ENCODE peak calls at places on chromosomes 2 and 18, in four cellular contexts. M is neuronal stem cell, X is H9, W is H1. I is an unnamed sample.

GRCh38 chr2:188293601-188294482 is 2.2 kb downstream of the GULP1 start:
- DNase-seq in M (no peak), W (no peak), X (no peak), I (peak; percentile 84)

GRCh38 chr2:56227811-56228210 is 44.0 kb downstream of the CCDC85A start:
- DNase-seq in X (no peak), M (no peak), W (no peak), I (peak; percentile 19)

GRCh38 chr2:105298017-105298416 is 31.5 kb downstream of the TGFBRAP1 start:
- DNase-seq in X (no peak), W (no peak), M (no peak), I (no peak)

GRCh38 chr18:57943723-57944122 is 100.3 kb upstream of the NEDD4L start:
- DNase-seq in W (no peak), X (no peak), M (no peak), I (peak; percentile 6)

GRCh38 chr18:14086459-14087231 is 45.6 kb downstream of the ZNF519 start:
- DNase-seq in W (peak; percentile 34), M (peak; percentile 57), X (peak; percentile 61), I (peak; percentile 23)

GRCh38 chr2:52253605-52254004 is 1221.7 kb upstream of the NRXN1 start:
- DNase-seq in W (no peak), X (no peak), M (no peak), I (no peak)

GRCh38 chr2:241695676-241696075 is 6.2 kb upstream of the ING5 start:
- DNase-seq in W (no peak), X (no peak), M (no peak), I (no peak)

GRCh38 chr2:172052000-172052983 is 33.0 kb upstream of the DLX1 start:
- DNase-seq in M (no peak), W (no peak), X (no peak), I (peak; percentile 44)

GRCh38 chr2:118846667-118847446 is 591 bp downstream of the EN1 start:
- DNase-seq in M (peak; percentile 36), W (no peak), X (peak; percentile 45), I (no peak)

GRCh38 chr2:147030966-147031760 is 813.7 kb upstream of the ACVR2A start:
- DNase-seq in M (no peak), W (no peak), X (no peak), I (peak; percentile 10)

GRCh38 chr18:58792086-58792485 is 72.6 kb upstream of the ZNF532 start:
- DNase-seq in X (no peak), W (no peak), M (no peak), I (no peak)

GRCh38 chr2:196836440-196836839 is 27.3 kb upstream of the C2orf66 start:
- DNase-seq in M (no peak), X (no peak), W (no peak), I (peak; percentile 7)

GRCh38 chr18:12890500-12890899 is 6.5 kb upstream of the PTPN2 start:
- DNase-seq in M (no peak), X (no peak), W (no peak), I (no peak)

GRCh38 chr2:174083843-174084458 is 118.8 kb upstream of the SP3 start:
- DNase-seq in W (no peak), M (no peak), X (no peak), I (no peak)

GRCh38 chr2:118763797-118764196 is 83.7 kb downstream of the EN1 start:
- DNase-seq in X (peak; percentile 73), W (peak; percentile 27), M (no peak), I (no peak)

GRCh38 chr2:9057939-9058761 is 54.7 kb upstream of the MBOAT2 start:
- DNase-seq in X (no peak), W (no peak), M (no peak), I (peak; percentile 40)

GRCh38 chr2:171523969-171524401 is 1.7 kb downstream of the CYBRD1 start:
- DNase-seq in X (no peak), M (no peak), W (no peak), I (no peak)

GRCh38 chr2:18356676-18357075 is 203.8 kb downstream of the RDH14 start:
- DNase-seq in X (no peak), M (no peak), W (no peak), I (peak; percentile 66)

GRCh38 chr2:145692971-145693478 is 1173.1 kb upstream of the ZEB2 start:
- DNase-seq in M (no peak), X (no peak), W (no peak), I (peak; percentile 72)

GRCh38 chr2:43898134-43898957 is 59.6 kb downstream of the ABCG8 start:
- DNase-seq in M (no peak), W (no peak), X (no peak), I (peak; percentile 29)

GRCh38 chr2:16408331-16409005 is 257.2 kb downstream of the CYRIA start:
- DNase-seq in W (no peak), X (no peak), M (no peak), I (no peak)

GRCh38 chr18:47251289-47252120 is at the start of gene SKOR2:
- DNase-seq in M (no peak), X (peak; percentile 69), W (no peak), I (no peak)

GRCh38 chr2:190932524-190932923 is 51.9 kb downstream of the GLS start:
- DNase-seq in X (no peak), M (no peak), W (no peak), I (no peak)

GRCh38 chr2:71963295-71963694 is 184.4 kb downstream of the CYP26B1 start:
- DNase-seq in X (no peak), W (no peak), M (no peak), I (no peak)

GRCh38 chr18:32324173-32324572 is 134.3 kb downstream of the MEP1B start:
- DNase-seq in W (no peak), X (no peak), M (no peak), I (no peak)

GRCh38 chr18:34611904-34612303 is 98.2 kb upstream of the DTNA start:
- DNase-seq in X (no peak), M (no peak), W (no peak), I (no peak)

GRCh38 chr18:34609991-34610658 is 100.0 kb upstream of the DTNA start:
- DNase-seq in M (no peak), W (no peak), X (no peak), I (no peak)

DNA sequence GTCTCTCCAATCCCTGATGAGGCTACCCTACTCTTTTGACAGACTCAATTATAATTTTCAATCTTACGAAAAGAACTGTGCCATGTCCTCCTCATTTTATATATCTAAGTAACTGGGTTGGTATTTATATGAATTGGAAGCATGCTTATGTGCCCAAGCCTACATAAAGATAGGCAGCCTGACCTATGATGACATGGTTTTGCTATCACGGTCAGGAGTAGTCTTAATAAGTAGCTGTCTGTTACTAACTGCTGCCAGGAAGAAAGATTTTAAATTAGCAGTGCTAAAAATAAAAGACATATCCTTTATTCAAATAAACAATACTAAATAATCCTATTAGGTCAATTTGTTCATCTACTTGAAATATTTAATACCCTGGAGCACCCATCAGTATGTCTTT is 102.0 kb upstream of the DTNA start:
- DNase-seq in W (no peak), X (no peak), M (no peak), I (no peak)
- H4K91ac ChIP-seq in W (no peak overlapping the region), X (no peak overlapping the region), M (no peak overlapping the region), I (no peak overlapping the region)

GRCh38 chr2:67515538-67515937 is 118.4 kb downstream of the ETAA1 start:
- DNase-seq in W (no peak), X (no peak), M (no peak), I (no peak)
- H2BK15ac ChIP-seq in W (no peak overlapping the region), X (no peak overlapping the region), M (no peak overlapping the region), I (no peak overlapping the region)

DNA sequence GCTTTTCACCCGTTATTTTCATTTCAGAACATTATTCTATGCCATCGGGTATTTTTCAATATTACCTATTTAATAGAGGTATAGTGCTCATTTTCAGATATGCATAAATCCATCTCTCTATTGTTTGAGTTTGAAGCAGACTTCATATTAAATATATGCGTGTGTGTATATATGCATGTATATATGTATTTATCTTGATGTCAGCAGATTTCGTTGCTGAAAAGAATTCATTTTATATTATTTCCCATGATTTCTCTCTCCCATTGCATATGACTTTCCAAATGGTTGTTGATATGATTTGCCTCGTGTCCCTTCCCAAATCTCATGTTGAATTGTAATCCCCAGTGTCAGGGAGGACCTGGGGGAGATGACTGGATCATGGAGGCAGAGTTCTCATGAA is 28.6 kb upstream of the COPS8 start:
- DNase-seq in M (no peak), X (no peak), W (no peak), I (no peak)
- H2BK12ac ChIP-seq in M (no peak overlapping the region), X (no peak overlapping the region), W (no peak overlapping the region), I (no peak overlapping the region)

GRCh38 chr2:109186656-109187250 is 57.7 kb downstream of the SH3RF3 start:
- DNase-seq in M (no peak), X (no peak), W (no peak), I (no peak)

GRCh38 chr2:109183871-109184270 is 54.9 kb downstream of the SH3RF3 start:
- DNase-seq in W (no peak), M (no peak), X (no peak), I (no peak)

GRCh38 chr2:109184368-109184767 is 55.4 kb downstream of the SH3RF3 start:
- DNase-seq in X (no peak), W (no peak), M (no peak), I (no peak)

GRCh38 chr2:109185801-109186570 is 57.0 kb downstream of the SH3RF3 start:
- DNase-seq in M (no peak), W (no peak), X (no peak), I (no peak)

DNA sequence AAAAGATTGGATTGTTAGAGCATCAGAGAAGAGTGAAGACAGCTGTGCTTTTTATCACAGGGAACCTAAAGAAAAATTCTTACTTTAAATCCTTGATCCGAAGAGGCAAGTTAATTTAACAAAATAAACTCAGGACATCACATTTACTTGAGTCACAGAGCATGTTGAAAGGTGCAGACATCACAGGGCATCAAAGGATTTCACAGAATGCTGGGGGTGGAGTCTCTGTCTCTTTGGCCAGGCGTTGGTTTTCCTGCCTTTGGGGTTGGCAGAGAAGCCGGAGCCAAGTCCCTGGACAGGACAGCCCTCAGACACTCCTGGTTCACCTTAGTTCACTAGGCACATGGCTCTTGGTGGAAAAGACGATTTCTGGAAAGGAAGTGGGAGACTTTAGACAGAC is 56.3 kb downstream of the SH3RF3 start:
- DNase-seq in X (no peak), M (no peak), W (no peak), I (peak; percentile 56)
- H4K91ac ChIP-seq in X (no peak overlapping the region), M (no peak overlapping the region), W (no peak overlapping the region), I (no peak overlapping the region)